ENCODE peak calls at places on chromosomes 3 and 15, in four cellular contexts. U, F, R and T are unnamed samples.
A peak's percentile ranks its signal among the peaks of the same experiment; 100 is the strongest.

GRCh38 chr15:46222861-46223260 is 588.0 kb downstream of the SQOR start:
- DNase-seq in U (no peak), R (no peak), F (no peak), T (no peak)

GRCh38 chr15:59492389-59493377 is 54.7 kb downstream of the FAM81A start:
- DNase-seq in U (peak; percentile 72), F (peak; percentile 80), R (peak; percentile 70), T (peak; percentile 82)

GRCh38 chr15:57510647-57511046 is 81.1 kb upstream of the MYZAP start:
- DNase-seq in R (peak; percentile 93), F (no peak), U (no peak), T (no peak)

GRCh38 chr3:30610702-30611410 is 4.5 kb downstream of the TGFBR2 start:
- DNase-seq in R (no peak), U (no peak), F (no peak), T (no peak)

GRCh38 chr15:70362911-70363310 is 265.2 kb upstream of the TLE3 start:
- DNase-seq in R (peak; percentile 18), U (no peak), F (peak; percentile 73), T (peak; percentile 31)

GRCh38 chr3:135082706-135083105 is 287.6 kb downstream of the EPHB1 start:
- DNase-seq in F (no peak), U (no peak), R (no peak), T (no peak)

GRCh38 chr15:101242160-101242998 is 9.5 kb downstream of the CHSY1 start:
- DNase-seq in F (no peak), U (no peak), R (peak; percentile 59), T (no peak)

GRCh38 chr3:127702151-127702578 is 29.4 kb downstream of the ABTB1 start:
- DNase-seq in F (no peak), U (no peak), R (no peak), T (no peak)

GRCh38 chr15:29405564-29405963 is 135.9 kb upstream of the NSMCE3 start:
- DNase-seq in F (no peak), R (no peak), U (no peak), T (no peak)

GRCh38 chr3:17195192-17195611 is 310.4 kb downstream of the PLCL2 start:
- DNase-seq in R (peak; percentile 29), U (no peak), F (peak; percentile 65), T (no peak)

GRCh38 chr3:65595222-65595996 is 443.3 kb downstream of the MAGI1 start:
- DNase-seq in F (peak; percentile 44), U (no peak), R (no peak), T (no peak)

GRCh38 chr3:154888386-154888785 is 191.7 kb upstream of the MME start:
- DNase-seq in R (no peak), U (no peak), F (no peak), T (no peak)

GRCh38 chr3:50150404-50150750 is 4.7 kb upstream of the SEMA3F start:
- DNase-seq in F (no peak), R (no peak), U (no peak), T (no peak)
- H3K4me1 ChIP-seq in F (peaks cover 13% of the 10 kb centered on the region), R (peaks cover 8% of the 10 kb centered on the region), U (no peaks in the 10 kb centered on the region), T (peaks cover 32% of the 10 kb centered on the region)

GRCh38 chr3:159158801-159159200 is 356.9 kb downstream of the MFSD1 start:
- DNase-seq in F (peak; percentile 3), U (no peak), R (no peak), T (no peak)
- H2BK120ac ChIP-seq in F (no peak overlapping the region), U (no peak overlapping the region), R (no peak overlapping the region), T (no peak overlapping the region)

GRCh38 chr15:99453646-99454045 is 112.1 kb upstream of the MEF2A start:
- DNase-seq in F (no peak), R (no peak), U (no peak), T (no peak)

GRCh38 chr15:99454107-99454809 is 111.5 kb upstream of the MEF2A start:
- DNase-seq in R (no peak), U (no peak), F (no peak), T (no peak)

GRCh38 chr15:99452728-99453643 is 112.8 kb upstream of the MEF2A start:
- DNase-seq in U (no peak), R (peak; percentile 18), F (no peak), T (no peak)

GRCh38 chr15:99455796-99456160 is 110.0 kb upstream of the MEF2A start:
- DNase-seq in R (no peak), F (no peak), U (no peak), T (no peak)

GRCh38 chr15:99454941-99455795 is 110.6 kb upstream of the MEF2A start:
- DNase-seq in R (peak; percentile 98), F (peak; percentile 25), U (no peak), T (peak; percentile 93)
- H3K9ac ChIP-seq in R (peak overlapping the region; percentile 16), F (no peak overlapping the region), U (no peak overlapping the region), T (no peak overlapping the region)

DNA sequence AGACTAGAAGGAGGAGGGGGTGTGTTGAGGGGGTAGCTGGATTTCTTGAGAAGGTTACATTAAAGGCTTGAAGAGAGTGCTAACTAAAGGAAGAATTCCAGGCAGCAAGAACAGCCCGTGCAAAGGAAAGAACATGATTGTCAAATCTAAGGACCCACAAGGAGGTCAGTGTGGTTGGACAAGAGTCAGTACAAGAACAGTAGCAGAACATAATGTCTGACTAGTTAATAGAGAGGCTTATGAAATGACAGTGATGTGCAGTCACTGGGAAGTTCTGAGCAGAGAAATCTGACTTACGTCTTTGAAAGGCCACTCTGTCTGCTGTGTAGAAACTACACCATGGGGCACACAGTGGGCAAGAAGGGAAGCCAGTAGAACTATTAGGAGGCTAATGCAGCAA is 19.8 kb upstream of the RBMS3 start:
- DNase-seq in F (no peak), U (no peak), R (no peak), T (no peak)
- H3K4me1 ChIP-seq in F (no peaks in the 10 kb centered on the region), U (no peaks in the 10 kb centered on the region), R (no peaks in the 10 kb centered on the region), T (no peaks in the 10 kb centered on the region)

GRCh38 chr3:27354161-27354560 is 15.0 kb downstream of the NEK10 start:
- DNase-seq in F (no peak), R (no peak), U (no peak), T (no peak)
- H2BK120ac ChIP-seq in F (no peak overlapping the region), R (no peak overlapping the region), U (no peak overlapping the region), T (no peak overlapping the region)

GRCh38 chr3:115800489-115801080 is 177.3 kb downstream of the GAP43 start:
- DNase-seq in U (no peak), F (no peak), R (peak; percentile 86), T (no peak)
- H3K9ac ChIP-seq in U (no peak overlapping the region), F (no peak overlapping the region), R (no peak overlapping the region), T (no peak overlapping the region)

GRCh38 chr15:64148581-64148980 is 3.0 kb upstream of the SNX22 start:
- DNase-seq in F (no peak), R (no peak), U (no peak), T (peak; percentile 57)

GRCh38 chr15:64151727-64152506 is at the start of gene SNX22:
- DNase-seq in R (no peak), U (peak; percentile 26), F (no peak), T (peak; percentile 21)

GRCh38 chr15:64148168-64148567 is 3.4 kb upstream of the SNX22 start:
- DNase-seq in F (no peak), R (no peak), U (no peak), T (peak; percentile 15)

GRCh38 chr15:64150236-64150578 is 1.3 kb upstream of the SNX22 start:
- DNase-seq in U (no peak), F (no peak), R (no peak), T (no peak)

DNA sequence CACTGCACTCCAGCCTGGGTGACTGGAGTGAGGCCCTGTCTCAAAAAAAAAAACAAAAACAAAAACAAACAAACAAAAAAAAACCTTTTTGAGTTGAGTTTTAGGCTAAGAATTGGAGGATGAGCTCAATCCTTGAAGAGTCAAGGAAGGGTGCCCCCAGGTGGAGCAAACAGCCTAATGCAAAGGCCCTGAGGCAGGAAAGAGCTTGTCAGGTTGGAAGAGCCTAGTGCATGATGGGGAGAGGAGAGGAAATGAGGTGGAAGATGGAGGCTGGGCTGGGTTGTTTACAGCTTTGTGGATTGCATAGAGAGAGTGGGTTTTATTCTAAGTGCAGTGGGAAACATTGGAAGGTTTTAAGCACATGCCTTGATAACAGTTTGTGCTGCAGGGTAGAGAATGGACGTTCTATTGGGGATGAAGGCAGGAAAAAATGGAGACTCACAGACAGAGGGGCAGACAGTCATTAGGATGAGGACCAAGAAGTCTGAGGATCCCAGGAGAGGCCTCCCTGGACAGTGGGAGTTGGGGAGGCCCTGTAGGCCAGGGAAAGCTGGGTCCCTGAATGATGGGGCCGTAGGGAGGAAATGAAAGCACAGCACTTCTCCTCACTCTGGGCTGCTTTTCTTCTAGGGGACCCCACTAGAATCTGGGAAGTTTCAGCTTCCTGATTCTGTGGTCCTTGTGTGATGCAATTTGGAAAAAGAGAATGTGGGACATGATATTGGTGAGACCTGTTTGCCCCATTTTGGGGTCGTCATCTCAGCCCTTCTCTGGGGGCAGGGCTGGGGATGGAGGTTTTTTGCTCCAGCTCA is 1.9 kb upstream of the SNX22 start:
- DNase-seq in F (peak; percentile 81), U (no peak), R (no peak), T (no peak)
- H3K4me1 ChIP-seq in F (no peaks in the 10 kb centered on the region), U (peaks cover 4% of the 10 kb centered on the region), R (peaks cover 2% of the 10 kb centered on the region), T (peaks cover 14% of the 10 kb centered on the region)

GRCh38 chr3:126401611-126402160 is 7.0 kb downstream of the CFAP100 start:
- DNase-seq in F (no peak), R (no peak), U (no peak), T (no peak)

GRCh38 chr3:126402666-126403302 is 8.1 kb downstream of the CFAP100 start:
- DNase-seq in R (no peak), U (no peak), F (no peak), T (no peak)

GRCh38 chr3:126402178-126402577 is 7.5 kb downstream of the CFAP100 start:
- DNase-seq in U (no peak), F (no peak), R (no peak), T (no peak)

GRCh38 chr3:126407412-126408044 is 12.8 kb downstream of the CFAP100 start:
- DNase-seq in F (no peak), R (no peak), U (no peak), T (no peak)

GRCh38 chr3:126406389-126407296 is 11.9 kb downstream of the CFAP100 start:
- DNase-seq in R (no peak), F (no peak), U (no peak), T (no peak)
- H2BK120ac ChIP-seq in R (no peak overlapping the region), F (no peak overlapping the region), U (no peak overlapping the region), T (no peak overlapping the region)

DNA sequence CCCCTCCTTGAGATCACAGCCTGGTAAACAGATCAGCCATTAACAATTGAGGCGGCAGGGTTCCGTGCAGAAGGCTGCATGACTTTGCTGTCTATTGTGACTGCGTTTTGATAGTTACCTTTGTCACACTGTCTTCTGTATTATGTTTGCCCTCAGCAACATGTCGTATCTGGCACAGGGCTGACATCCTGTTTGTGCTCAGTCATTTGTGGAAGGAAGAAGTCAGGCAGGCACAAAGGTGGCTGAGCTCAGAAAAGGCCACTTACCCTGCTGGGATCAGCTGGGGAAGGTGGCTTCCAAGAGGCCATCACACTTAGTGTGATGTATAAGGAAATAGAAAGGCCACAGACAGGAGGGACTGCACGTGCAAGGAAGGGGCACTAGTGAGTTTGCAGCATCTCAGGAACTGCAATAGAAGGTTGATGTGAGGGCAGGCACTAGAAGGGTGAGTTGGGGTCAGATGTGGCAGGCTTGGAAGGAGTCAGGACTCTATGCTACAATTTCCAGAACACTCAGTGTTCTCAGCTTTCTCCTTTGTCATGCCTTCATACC is 13.4 kb downstream of the PML start:
- DNase-seq in F (no peak), U (no peak), R (no peak), T (no peak)
- H3K9ac ChIP-seq in F (no peak overlapping the region), U (no peak overlapping the region), R (no peak overlapping the region), T (no peak overlapping the region)